ENCODE peak calls at places on chromosomes 7 and 10, in four cellular contexts. O, V, W and B are unnamed samples. For H3K9me3, the result is how much of the 10 kb centered on the place peaks cover.

GRCh38 chr10:124211921-124212320 is 118.5 kb upstream of the CHST15 start:
- DNase-seq in O (peak), V (no peak), W (no peak), B (no peak)

GRCh38 chr10:103254538-103255325 is 9.0 kb downstream of the RPEL1 start:
- DNase-seq in W (no peak), O (peak), V (no peak), B (no peak)

GRCh38 chr7:116802144-116802747 is 60.1 kb upstream of the CAPZA2 start:
- DNase-seq in W (no peak), V (no peak), O (no peak), B (no peak)

GRCh38 chr10:102868976-102869289 is 337 bp upstream of the AS3MT start:
- DNase-seq in O (no peak), W (no peak), V (no peak), B (no peak)

GRCh38 chr10:80702143-80702542 is 164.4 kb downstream of the SH2D4B start:
- DNase-seq in W (no peak), V (no peak), O (no peak), B (no peak)

GRCh38 chr10:110168601-110169481 is 38.6 kb upstream of the MXI1 start:
- DNase-seq in W (no peak), O (no peak), V (peak), B (no peak)

GRCh38 chr10:114957673-114958072 is 19.7 kb downstream of the TRUB1 start:
- DNase-seq in W (no peak), O (peak), V (no peak), B (no peak)

GRCh38 chr10:99527526-99528255 is 5.1 kb upstream of the NKX2-3 start:
- DNase-seq in O (no peak), V (no peak), W (no peak), B (no peak)

GRCh38 chr7:79298145-79298760 is 155.2 kb downstream of the MAGI2 start:
- DNase-seq in O (peak), V (peak), W (no peak), B (no peak)

GRCh38 chr10:109103278-109103677 is 820.0 kb downstream of the XPNPEP1 start:
- DNase-seq in O (no peak), V (no peak), W (no peak), B (no peak)

GRCh38 chr7:31633894-31634494 is 53.0 kb upstream of the PPP1R17 start:
- DNase-seq in V (peak), O (peak), W (peak), B (no peak)

GRCh38 chr10:130740788-130741785 is 570.4 kb downstream of the TCERG1L start:
- DNase-seq in W (no peak), V (no peak), O (no peak), B (no peak)

GRCh38 chr10:78752251-78752650 is 316.5 kb upstream of the ZMIZ1 start:
- DNase-seq in O (no peak), V (no peak), W (no peak), B (no peak)

GRCh38 chr10:78749200-78749599 is 319.6 kb upstream of the ZMIZ1 start:
- DNase-seq in V (no peak), O (peak), W (no peak), B (no peak)

GRCh38 chr10:78751716-78752115 is 317.1 kb upstream of the ZMIZ1 start:
- DNase-seq in V (no peak), O (no peak), W (no peak), B (no peak)

GRCh38 chr10:78750418-78750817 is 318.3 kb upstream of the ZMIZ1 start:
- DNase-seq in V (no peak), O (no peak), W (no peak), B (no peak)

GRCh38 chr10:78749898-78750297 is 318.9 kb upstream of the ZMIZ1 start:
- DNase-seq in O (no peak), W (no peak), V (no peak), B (no peak)
- H3K9me3 ChIP-seq in O (under half), W (under half), V (under half), B (under half)

GRCh38 chr7:2993396-2993795 is 50.3 kb downstream of the CARD11 start:
- DNase-seq in W (no peak), V (no peak), O (no peak), B (no peak)
- H3K9me3 ChIP-seq in W (under half), V (under half), O (under half), B (under half)

DNA sequence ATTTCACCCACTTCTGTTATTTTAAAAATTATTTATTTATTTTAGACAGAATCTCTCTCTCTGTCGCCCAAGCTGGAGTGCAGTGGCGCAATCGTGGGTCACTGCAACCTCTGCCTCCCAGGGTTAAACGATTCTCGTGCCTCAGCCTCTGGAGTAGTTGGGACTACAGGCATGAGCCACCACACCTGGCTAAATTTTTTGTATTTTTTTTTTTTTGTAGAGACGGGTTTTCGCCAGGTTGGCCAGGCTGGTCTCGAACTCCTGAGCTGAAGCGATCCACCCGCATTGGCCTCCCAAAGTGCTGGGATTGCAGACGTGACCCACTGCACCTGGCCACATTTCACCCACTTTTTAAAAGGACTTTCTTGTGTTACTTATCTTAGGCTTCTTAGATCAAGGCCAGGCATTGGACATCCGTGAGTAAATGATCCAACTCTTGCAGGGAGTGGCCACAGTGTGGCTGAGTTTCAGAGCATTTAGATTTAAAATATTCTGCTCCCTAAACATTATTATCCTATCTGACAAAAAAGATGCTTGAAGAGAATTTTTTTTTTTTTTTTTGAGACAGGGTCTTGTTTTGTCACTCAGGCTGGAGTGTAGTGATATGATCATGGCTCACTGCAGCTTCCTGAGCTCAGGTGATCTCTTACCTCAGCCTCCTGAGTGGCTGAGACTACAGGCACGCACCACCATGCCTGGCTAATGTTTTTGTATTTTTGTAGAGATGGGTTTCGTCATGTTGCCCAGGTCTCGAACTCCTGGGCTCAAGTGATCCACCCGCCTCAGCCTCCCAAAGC is 14.4 kb downstream of the SNX10 start:
- DNase-seq in V (no peak), O (no peak), W (no peak), B (no peak)
- H3K9me3 ChIP-seq in V (under half), O (under half), W (under half), B (under half)

GRCh38 chr7:157928808-157929425 is 592.1 kb downstream of the DNAJB6 start:
- DNase-seq in O (no peak), W (no peak), V (no peak), B (no peak)
- H3K9me3 ChIP-seq in O (half or more), W (under half), V (under half), B (under half)

GRCh38 chr7:157603716-157604115 is 266.9 kb downstream of the DNAJB6 start:
- DNase-seq in W (no peak), V (no peak), O (no peak), B (no peak)
- H3K9me3 ChIP-seq in W (under half), V (under half), O (under half), B (under half)

GRCh38 chr7:6709808-6710207 is 3.1 kb upstream of the ZNF12 start:
- DNase-seq in O (no peak), W (no peak), V (no peak), B (no peak)
- H3K9me3 ChIP-seq in O (under half), W (under half), V (under half), B (under half)

GRCh38 chr7:25989140-25989705 is 162.8 kb upstream of the NFE2L3 start:
- DNase-seq in V (no peak), W (no peak), O (no peak), B (no peak)
- H3K9me3 ChIP-seq in V (under half), W (under half), O (under half), B (under half)

DNA sequence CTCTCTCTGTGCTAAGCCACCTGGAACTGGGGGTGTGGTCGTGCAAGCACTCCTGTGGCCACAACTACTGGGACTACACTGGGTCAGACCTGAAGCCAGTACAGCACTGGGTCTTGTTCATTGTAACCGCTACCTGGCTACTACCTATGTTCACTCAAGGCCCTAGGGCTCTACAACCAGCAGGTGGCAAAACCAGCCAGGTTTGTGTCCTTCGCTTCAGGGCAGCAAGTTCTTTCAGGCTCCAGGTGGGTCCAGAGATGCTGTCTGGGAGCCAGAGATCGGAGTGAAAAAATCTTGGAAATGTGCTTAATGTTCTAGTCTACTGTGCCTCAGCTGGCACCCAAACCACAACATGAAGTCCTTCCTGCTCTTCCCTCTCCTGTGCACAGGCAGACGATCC is 171.6 kb upstream of the SORCS1 start:
- DNase-seq in O (no peak), V (no peak), W (no peak), B (no peak)
- H3K9me3 ChIP-seq in O (under half), V (under half), W (under half), B (under half)

GRCh38 chr7:158500651-158501052 is 87.0 kb downstream of the PTPRN2 start:
- DNase-seq in O (no peak), V (no peak), W (no peak), B (no peak)
- H3K9me3 ChIP-seq in O (under half), V (under half), W (under half), B (under half)

GRCh38 chr7:147400221-147400689 is 1190.3 kb upstream of the C7orf33 start:
- DNase-seq in V (no peak), O (no peak), W (no peak), B (no peak)

GRCh38 chr7:147405621-147406020 is 1184.9 kb upstream of the C7orf33 start:
- DNase-seq in W (no peak), V (no peak), O (no peak), B (no peak)

GRCh38 chr7:147406521-147407115 is 1183.9 kb upstream of the C7orf33 start:
- DNase-seq in O (no peak), W (no peak), V (no peak), B (no peak)

GRCh38 chr7:147400926-147401325 is 1189.6 kb upstream of the C7orf33 start:
- DNase-seq in O (no peak), V (no peak), W (no peak), B (no peak)
- H3K9me3 ChIP-seq in O (under half), V (under half), W (under half), B (under half)